ENCODE peak calls at places on chromosomes 4 and X, in seven cellular contexts. One of them, this sample, is unnamed.

GRCh38 chrX:111431007-111431406 is 19.0 kb upstream of the DCX start:
- DNase-seq in HepG2: no peak
- DNase-seq in GM12878: no peak
- DNase-seq in HCT116: no peak
- DNase-seq in endothelial cell of umbilical vein: no peak
- DNase-seq in K562: no peak
- DNase-seq in transverse colon: no peak
- DNase-seq in this sample: no peak

GRCh38 chr4:153976954-153977353 is 188.1 kb upstream of the SFRP2 start:
- DNase-seq in HepG2: no peak
- DNase-seq in GM12878: no peak
- DNase-seq in HCT116: no peak
- DNase-seq in endothelial cell of umbilical vein: no peak
- DNase-seq in K562: no peak
- DNase-seq in transverse colon: no peak
- DNase-seq in this sample: no peak

GRCh38 chr4:7806080-7806630 is 133.5 kb downstream of the AFAP1 start:
- DNase-seq in HepG2: peak
- DNase-seq in GM12878: no peak
- DNase-seq in HCT116: no peak
- DNase-seq in endothelial cell of umbilical vein: peak
- DNase-seq in K562: no peak
- DNase-seq in transverse colon: peak
- DNase-seq in this sample: peak

GRCh38 chrX:150694738-150695410 is 1.7 kb downstream of the MTMR1 start:
- DNase-seq in HepG2: no peak
- DNase-seq in GM12878: no peak
- DNase-seq in HCT116: no peak
- DNase-seq in endothelial cell of umbilical vein: no peak
- DNase-seq in K562: peak
- DNase-seq in transverse colon: no peak
- DNase-seq in this sample: no peak

GRCh38 chr4:98659106-98659592 is 738 bp upstream of the TSPAN5 start:
- DNase-seq in HepG2: no peak
- DNase-seq in GM12878: no peak
- DNase-seq in HCT116: no peak
- DNase-seq in endothelial cell of umbilical vein: no peak
- DNase-seq in K562: no peak
- DNase-seq in transverse colon: no peak
- DNase-seq in this sample: no peak

GRCh38 chr4:25847329-25847728 is 15.5 kb downstream of the SEL1L3 start:
- DNase-seq in HepG2: no peak
- DNase-seq in GM12878: no peak
- DNase-seq in HCT116: no peak
- DNase-seq in endothelial cell of umbilical vein: no peak
- DNase-seq in K562: no peak
- DNase-seq in transverse colon: no peak
- DNase-seq in this sample: no peak

GRCh38 chr4:38489924-38490639 is 173.9 kb upstream of the KLF3 start:
- DNase-seq in HepG2: peak
- DNase-seq in GM12878: no peak
- DNase-seq in HCT116: no peak
- DNase-seq in endothelial cell of umbilical vein: no peak
- DNase-seq in K562: no peak
- DNase-seq in transverse colon: peak
- DNase-seq in this sample: no peak

GRCh38 chrX:63754141-63754859 is 30.7 kb downstream of the ARHGEF9 start:
- DNase-seq in HepG2: no peak
- DNase-seq in GM12878: no peak
- DNase-seq in HCT116: no peak
- DNase-seq in endothelial cell of umbilical vein: peak
- DNase-seq in K562: no peak
- DNase-seq in transverse colon: no peak
- DNase-seq in this sample: peak

GRCh38 chr4:72366601-72367000 is 202.4 kb downstream of the ADAMTS3 start:
- DNase-seq in HepG2: no peak
- DNase-seq in GM12878: no peak
- DNase-seq in HCT116: no peak
- DNase-seq in endothelial cell of umbilical vein: no peak
- DNase-seq in K562: no peak
- DNase-seq in transverse colon: no peak
- DNase-seq in this sample: no peak

GRCh38 chr4:43564601-43565000 is 672.1 kb downstream of the GRXCR1 start:
- DNase-seq in HepG2: no peak
- DNase-seq in GM12878: no peak
- DNase-seq in HCT116: no peak
- DNase-seq in endothelial cell of umbilical vein: no peak
- DNase-seq in K562: no peak
- DNase-seq in transverse colon: no peak
- DNase-seq in this sample: no peak

GRCh38 chrX:75067931-75068330 is 88.2 kb downstream of the ABCB7 start:
- DNase-seq in HepG2: no peak
- DNase-seq in GM12878: no peak
- DNase-seq in HCT116: no peak
- DNase-seq in endothelial cell of umbilical vein: no peak
- DNase-seq in K562: no peak
- DNase-seq in transverse colon: no peak
- DNase-seq in this sample: no peak

GRCh38 chr4:1826531-1827350 is 29.2 kb downstream of the LETM1 start:
- DNase-seq in HepG2: no peak
- DNase-seq in GM12878: no peak
- DNase-seq in HCT116: no peak
- DNase-seq in endothelial cell of umbilical vein: no peak
- DNase-seq in K562: no peak
- DNase-seq in transverse colon: no peak
- DNase-seq in this sample: no peak

GRCh38 chr4:5553801-5554200 is 154.6 kb downstream of the EVC2 start:
- DNase-seq in HepG2: no peak
- DNase-seq in GM12878: no peak
- DNase-seq in HCT116: no peak
- DNase-seq in endothelial cell of umbilical vein: peak
- DNase-seq in K562: no peak
- DNase-seq in transverse colon: no peak
- DNase-seq in this sample: no peak

GRCh38 chr4:147175460-147176025 is 229.9 kb upstream of the TTC29 start:
- DNase-seq in HepG2: no peak
- DNase-seq in GM12878: no peak
- DNase-seq in HCT116: no peak
- DNase-seq in endothelial cell of umbilical vein: no peak
- DNase-seq in K562: no peak
- DNase-seq in transverse colon: no peak
- DNase-seq in this sample: no peak

GRCh38 chrX:7132335-7133035 is 15.0 kb upstream of the STS start:
- DNase-seq in HepG2: peak
- DNase-seq in GM12878: no peak
- DNase-seq in HCT116: peak
- DNase-seq in endothelial cell of umbilical vein: peak
- DNase-seq in K562: peak
- DNase-seq in transverse colon: peak
- DNase-seq in this sample: no peak

GRCh38 chrX:40468033-40468979 is 112.5 kb upstream of the ATP6AP2 start:
- DNase-seq in HepG2: peak
- DNase-seq in GM12878: peak
- DNase-seq in HCT116: peak
- DNase-seq in endothelial cell of umbilical vein: peak
- DNase-seq in K562: peak
- DNase-seq in transverse colon: peak
- DNase-seq in this sample: no peak
- TF ChIP-seq CTCF in HepG2: peak
- TF ChIP-seq CTCF in GM12878: peak
- TF ChIP-seq CTCF in HCT116: peak
- TF ChIP-seq CTCF in endothelial cell of umbilical vein: peak
- TF ChIP-seq CTCF in K562: peak
- TF ChIP-seq CTCF in transverse colon: no peak
- TF ChIP-seq CTCF in this sample: no peak

GRCh38 chrX:153926594-153926862 is 464 bp upstream of the ARHGAP4 start:
- DNase-seq in HepG2: no peak
- DNase-seq in GM12878: no peak
- DNase-seq in HCT116: no peak
- DNase-seq in endothelial cell of umbilical vein: no peak
- DNase-seq in K562: no peak
- DNase-seq in transverse colon: no peak
- DNase-seq in this sample: no peak

GRCh38 chrX:153926863-153927685 is 1.0 kb upstream of the ARHGAP4 start:
- DNase-seq in HepG2: peak
- DNase-seq in GM12878: peak
- DNase-seq in HCT116: no peak
- DNase-seq in endothelial cell of umbilical vein: peak
- DNase-seq in K562: peak
- DNase-seq in transverse colon: peak
- DNase-seq in this sample: no peak

GRCh38 chrX:153927686-153927935 is 1.5 kb upstream of the ARHGAP4 start:
- DNase-seq in HepG2: no peak
- DNase-seq in GM12878: no peak
- DNase-seq in HCT116: no peak
- DNase-seq in endothelial cell of umbilical vein: no peak
- DNase-seq in K562: no peak
- DNase-seq in transverse colon: no peak
- DNase-seq in this sample: no peak

GRCh38 chrX:153925387-153925738 is 701 bp downstream of the ARHGAP4 start:
- DNase-seq in HepG2: no peak
- DNase-seq in GM12878: peak
- DNase-seq in HCT116: no peak
- DNase-seq in endothelial cell of umbilical vein: no peak
- DNase-seq in K562: no peak
- DNase-seq in transverse colon: no peak
- DNase-seq in this sample: no peak

GRCh38 chrX:153925739-153926593 is at the start of gene ARHGAP4:
- DNase-seq in HepG2: no peak
- DNase-seq in GM12878: no peak
- DNase-seq in HCT116: peak
- DNase-seq in endothelial cell of umbilical vein: no peak
- DNase-seq in K562: peak
- DNase-seq in transverse colon: no peak
- DNase-seq in this sample: no peak
- TF ChIP-seq POLR2AphosphoS5 in HepG2: no peak
- TF ChIP-seq POLR2AphosphoS5 in GM12878: peak
- TF ChIP-seq POLR2AphosphoS5 in HCT116: peak
- TF ChIP-seq POLR2AphosphoS5 in endothelial cell of umbilical vein: no peak
- TF ChIP-seq POLR2AphosphoS5 in K562: peak
- TF ChIP-seq POLR2AphosphoS5 in transverse colon: no peak
- TF ChIP-seq POLR2AphosphoS5 in this sample: no peak

DNA sequence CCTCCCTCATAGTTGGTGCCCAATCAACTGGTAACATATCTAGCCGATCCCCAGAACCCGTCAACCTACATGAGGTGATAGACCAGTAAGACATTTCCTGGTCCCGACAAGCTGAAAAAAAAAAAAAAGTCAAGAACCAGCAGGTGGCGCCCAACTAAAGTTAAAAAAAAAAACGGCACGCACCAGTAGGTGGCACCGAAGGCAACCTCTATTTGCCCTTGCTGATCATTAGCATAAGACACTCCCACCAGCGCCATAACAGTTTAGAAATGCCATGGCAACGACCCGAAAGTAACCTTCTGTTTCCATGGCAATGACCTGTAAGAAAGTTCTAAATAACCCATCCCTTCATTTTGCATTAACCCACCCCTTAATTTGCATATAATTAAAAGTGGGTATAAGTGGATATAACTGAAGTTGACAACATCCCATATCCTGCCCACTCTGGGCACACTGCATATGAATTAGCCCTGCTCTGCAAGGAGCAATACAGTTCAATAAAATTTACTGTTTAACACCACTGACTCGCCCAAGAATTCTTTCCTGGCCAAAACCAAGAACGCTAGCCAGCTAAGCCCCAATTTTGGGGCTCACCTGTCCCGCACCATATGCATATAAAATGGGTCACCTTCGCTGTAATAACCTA is 83.9 kb upstream of the SPANXB1 start:
- DNase-seq in HepG2: peak
- DNase-seq in GM12878: peak
- DNase-seq in HCT116: peak
- DNase-seq in endothelial cell of umbilical vein: peak
- DNase-seq in K562: peak
- DNase-seq in transverse colon: peak
- DNase-seq in this sample: no peak
- TF ChIP-seq CTCF in HepG2: peak
- TF ChIP-seq CTCF in GM12878: peak
- TF ChIP-seq CTCF in HCT116: peak
- TF ChIP-seq CTCF in endothelial cell of umbilical vein: peak
- TF ChIP-seq CTCF in K562: peak
- TF ChIP-seq CTCF in transverse colon: peak
- TF ChIP-seq CTCF in this sample: peak

DNA sequence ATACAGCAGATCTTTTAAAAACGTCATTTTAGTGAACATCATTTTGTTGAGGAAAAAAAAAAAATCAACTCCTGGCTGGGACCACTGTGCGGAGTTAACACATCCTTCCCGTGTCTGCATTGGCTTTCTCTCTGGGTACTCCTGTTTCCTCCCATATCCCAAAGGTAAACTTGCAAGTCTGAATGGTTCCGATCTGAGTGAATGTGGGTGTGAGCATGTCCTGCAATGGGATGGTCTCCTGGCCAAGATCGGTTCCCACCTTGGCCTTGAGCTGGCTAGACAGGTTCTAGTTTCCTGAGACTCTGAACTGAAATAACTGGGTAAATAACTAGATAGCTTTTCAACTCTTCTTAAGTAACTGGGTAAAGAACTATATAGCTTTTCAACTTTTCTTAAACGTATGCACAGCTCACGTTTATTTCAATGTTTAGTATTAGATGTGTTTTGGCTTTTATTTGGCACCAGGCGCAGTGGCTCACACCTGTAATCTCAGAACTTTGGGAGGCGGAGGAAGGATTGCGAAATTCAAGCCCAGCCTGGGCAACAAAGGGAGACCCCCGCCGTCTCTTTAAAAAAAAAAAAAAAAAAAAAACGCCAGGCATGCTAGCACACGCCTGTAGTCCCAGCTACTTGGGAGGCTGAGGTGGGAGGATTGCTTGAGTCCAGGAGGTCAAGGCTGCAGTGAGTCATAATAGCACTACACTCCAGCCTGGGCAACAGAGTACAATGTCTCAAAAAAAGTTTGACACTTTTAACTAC is 14.0 kb downstream of the RBMX start:
- DNase-seq in HepG2: peak
- DNase-seq in GM12878: no peak
- DNase-seq in HCT116: no peak
- DNase-seq in endothelial cell of umbilical vein: no peak
- DNase-seq in K562: no peak
- DNase-seq in transverse colon: no peak
- DNase-seq in this sample: no peak
- TF ChIP-seq POLR2AphosphoS5 in HepG2: peak
- TF ChIP-seq POLR2AphosphoS5 in GM12878: peak
- TF ChIP-seq POLR2AphosphoS5 in HCT116: no peak
- TF ChIP-seq POLR2AphosphoS5 in endothelial cell of umbilical vein: no peak
- TF ChIP-seq POLR2AphosphoS5 in K562: peak
- TF ChIP-seq POLR2AphosphoS5 in transverse colon: no peak
- TF ChIP-seq POLR2AphosphoS5 in this sample: no peak